ENCODE peak calls at places on chromosomes 3 and 15, in four cellular contexts. J, A, H and X are unnamed samples. For H3K36me3, the result is how much of the 10 kb centered on the place peaks cover.

GRCh38 chr3:114569186-114569585 is 275.4 kb downstream of the TIGIT start:
- DNase-seq in A (no peak), H (no peak), J (no peak), X (no peak)

GRCh38 chr3:37198996-37199395 is 24.6 kb upstream of the LRRFIP2 start:
- DNase-seq in J (no peak), A (no peak), H (no peak), X (no peak)

GRCh38 chr15:89783861-89784685 is 7.9 kb downstream of the MESP2 start:
- DNase-seq in J (no peak), H (no peak), A (no peak), X (no peak)

GRCh38 chr3:47000198-47000815 is 20.8 kb downstream of the NBEAL2 start:
- DNase-seq in J (no peak), A (no peak), H (no peak), X (no peak)

GRCh38 chr3:89098964-89099585 is 8.3 kb upstream of the EPHA3 start:
- DNase-seq in H (peak), J (peak), A (no peak), X (no peak)

GRCh38 chr3:9898467-9899229 is 4.0 kb upstream of the IL17RE start:
- DNase-seq in J (no peak), H (no peak), A (no peak), X (no peak)

GRCh38 chr3:134993011-134993410 is 198.0 kb downstream of the EPHB1 start:
- DNase-seq in A (no peak), J (no peak), H (no peak), X (no peak)

GRCh38 chr15:37873336-37873735 is 61.1 kb upstream of the TMCO5A start:
- DNase-seq in J (no peak), A (no peak), H (no peak), X (no peak)

GRCh38 chr3:66386011-66386924 is 114.6 kb downstream of the LRIG1 start:
- DNase-seq in A (no peak), J (no peak), H (peak), X (no peak)

GRCh38 chr15:69340243-69340991 is 41.7 kb downstream of the PAQR5 start:
- DNase-seq in J (no peak), A (no peak), H (no peak), X (no peak)

GRCh38 chr15:28273468-28273867 is 48.5 kb downstream of the HERC2 start:
- DNase-seq in J (no peak), H (no peak), A (no peak), X (no peak)

GRCh38 chr15:89802986-89803820 is 11.4 kb downstream of the ANPEP start:
- DNase-seq in H (no peak), J (no peak), A (no peak), X (no peak)

GRCh38 chr3:148162132-148162531 is 535.6 kb upstream of the AGTR1 start:
- DNase-seq in J (no peak), A (no peak), H (no peak), X (no peak)

GRCh38 chr3:115660646-115661442 is 37.5 kb downstream of the GAP43 start:
- DNase-seq in H (no peak), A (no peak), J (no peak), X (no peak)

GRCh38 chr3:66242788-66243463 is 22.1 kb downstream of the SLC25A26 start:
- DNase-seq in A (no peak), J (no peak), H (no peak), X (no peak)

GRCh38 chr3:65833761-65834505 is 204.8 kb downstream of the MAGI1 start:
- DNase-seq in J (no peak), A (no peak), H (no peak), X (no peak)

GRCh38 chr15:69679623-69680228 is 227.1 kb downstream of the RPLP1 start:
- DNase-seq in A (no peak), J (no peak), H (no peak), X (no peak)

GRCh38 chr3:174955513-174956001 is 96.4 kb downstream of the NAALADL2 start:
- DNase-seq in A (no peak), H (no peak), J (no peak), X (no peak)

GRCh38 chr3:128187495-128187894 is 34.2 kb downstream of the EEFSEC start:
- DNase-seq in A (no peak), H (no peak), J (no peak), X (no peak)

GRCh38 chr3:73236867-73237266 is 175.4 kb downstream of the EBLN2 start:
- DNase-seq in H (no peak), A (no peak), J (no peak), X (no peak)

GRCh38 chr15:80789296-80789695 is 10.1 kb downstream of the CEMIP start:
- DNase-seq in J (no peak), A (no peak), H (no peak), X (no peak)

GRCh38 chr15:81223346-81223971 is 26.8 kb downstream of the IL16 start:
- DNase-seq in H (no peak), J (no peak), A (no peak), X (no peak)

GRCh38 chr3:11810276-11810675 is 36.4 kb downstream of the TAMM41 start:
- DNase-seq in J (no peak), H (no peak), A (no peak), X (no peak)

GRCh38 chr3:11803977-11804903 is 42.4 kb downstream of the TAMM41 start:
- DNase-seq in J (peak), H (peak), A (peak), X (peak)

GRCh38 chr3:11805716-11806115 is 41.0 kb downstream of the TAMM41 start:
- DNase-seq in A (no peak), H (no peak), J (no peak), X (no peak)

GRCh38 chr3:11807651-11808050 is 39.0 kb downstream of the TAMM41 start:
- DNase-seq in J (no peak), A (no peak), H (no peak), X (no peak)

DNA sequence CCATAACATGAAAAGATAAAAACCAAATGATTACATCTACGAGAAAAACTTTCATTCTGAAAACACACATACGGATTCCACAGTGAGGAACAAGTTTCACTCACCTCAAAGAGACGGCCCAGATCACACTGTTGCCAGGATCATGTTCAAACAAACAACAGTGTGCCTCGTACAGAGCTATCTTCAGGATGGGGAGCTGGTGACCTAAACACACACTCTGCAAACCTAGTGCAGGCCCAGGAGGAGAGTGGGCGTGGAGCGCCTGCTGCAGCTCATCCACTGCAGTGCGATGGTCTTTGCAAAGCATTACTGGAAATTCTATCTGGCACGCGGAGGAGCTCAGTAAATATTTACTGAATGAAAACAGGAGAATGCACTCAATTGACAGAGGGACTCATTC is 38.5 kb downstream of the TAMM41 start:
- DNase-seq in A (no peak), H (no peak), J (no peak), X (no peak)
- H3K36me3 ChIP-seq in A (under half), H (under half), J (under half), X (under half)

GRCh38 chr3:22175899-22176298 is 424.9 kb upstream of the ZNF385D start:
- DNase-seq in J (no peak), H (no peak), A (no peak), X (no peak)
- TF ChIP-seq CTCF in J (no peak), H (no peak), A (no peak), X (no peak)

DNA sequence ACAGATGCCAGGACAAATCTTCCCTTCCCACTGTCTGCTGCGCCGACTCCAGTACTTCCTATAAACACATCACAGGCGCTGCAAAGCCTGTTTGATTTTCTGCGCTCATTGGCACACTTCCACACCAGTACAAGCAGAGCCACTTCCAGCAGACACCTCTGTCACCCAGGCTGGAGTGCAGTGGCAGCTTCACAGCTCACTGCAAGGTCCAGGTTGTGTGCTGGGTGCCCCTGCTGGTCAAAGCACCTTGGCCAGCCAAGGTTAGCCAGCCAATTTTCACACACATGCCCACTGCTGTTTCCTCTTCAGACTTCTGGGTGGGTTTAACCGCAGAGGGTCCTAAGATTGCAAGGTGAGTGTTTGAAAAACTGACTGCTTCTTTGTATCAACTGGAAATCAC is 4.9 kb downstream of the CHDH start:
- DNase-seq in J (no peak), A (no peak), H (no peak), X (no peak)
- TF ChIP-seq POLR2A in J (no peak), A (no peak), H (no peak), X (no peak)

GRCh38 chr3:4303187-4304123 is at the start of gene SETMAR:
- DNase-seq in J (peak), A (peak), H (peak), X (peak)

GRCh38 chr3:4292301-4292700 is 10.9 kb upstream of the SETMAR start:
- DNase-seq in J (no peak), H (no peak), A (no peak), X (no peak)

GRCh38 chr3:4302747-4303146 is 422 bp upstream of the SETMAR start:
- DNase-seq in J (no peak), H (no peak), A (peak), X (no peak)

DNA sequence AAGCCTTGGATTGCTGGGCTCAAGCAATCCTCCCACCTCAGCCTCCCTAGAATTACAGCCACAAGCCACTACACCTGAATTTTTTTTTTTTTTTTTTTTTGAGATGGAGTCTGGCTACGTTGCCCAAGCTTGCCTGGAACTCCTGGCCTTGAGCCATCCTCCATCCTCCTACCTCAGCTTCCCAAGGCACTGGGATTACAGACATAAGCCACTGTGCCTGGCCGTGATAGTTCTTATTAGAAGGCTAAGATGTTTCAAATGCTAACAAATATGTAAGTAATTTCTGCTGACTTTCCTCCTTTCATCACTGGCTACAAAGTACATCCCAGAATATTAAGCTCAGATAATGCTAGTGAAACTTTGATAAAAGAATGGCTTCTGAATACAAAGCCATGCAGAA is 5.7 kb upstream of the SETMAR start:
- DNase-seq in A (no peak), J (no peak), H (no peak), X (no peak)
- H3K36me3 ChIP-seq in A (under half), J (under half), H (under half), X (under half)

DNA sequence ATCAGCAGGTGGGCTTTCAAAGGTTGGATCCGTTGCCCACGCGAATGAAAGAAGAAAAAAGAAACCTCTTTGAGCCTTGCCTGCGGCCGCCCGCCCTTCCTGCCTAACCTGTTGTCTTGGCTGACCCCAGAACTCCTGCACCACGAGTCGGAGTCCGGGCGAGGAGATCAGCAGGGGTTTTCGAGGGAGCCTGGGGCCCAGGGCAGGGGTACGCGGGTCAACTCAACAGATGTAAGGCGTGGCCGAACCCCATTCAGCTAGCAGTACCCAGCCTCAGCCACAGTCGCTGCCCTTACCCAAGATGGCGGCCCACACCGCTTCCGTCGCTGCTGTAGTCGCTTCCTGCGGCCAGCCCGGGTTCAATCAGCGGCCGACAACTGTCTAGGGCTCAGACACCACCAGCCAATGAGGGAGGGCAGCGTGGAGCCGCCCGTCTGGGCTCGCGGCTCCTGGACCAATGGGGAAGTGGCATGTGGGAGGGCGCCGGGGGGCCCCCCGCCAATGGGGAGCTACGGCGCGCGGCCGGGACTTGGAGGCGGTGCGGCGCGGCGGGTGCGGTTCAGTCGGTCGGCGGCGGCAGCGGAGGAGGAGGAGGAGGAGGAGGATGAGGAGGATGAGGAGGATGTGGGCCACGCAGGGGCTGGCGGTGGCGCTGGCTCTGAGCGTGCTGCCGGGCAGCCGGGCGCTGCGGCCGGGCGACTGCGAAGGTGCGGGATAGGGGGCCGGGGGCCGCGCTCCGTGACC is at the start of gene MANF:
- DNase-seq in A (peak), J (peak), H (peak), X (peak)
- TF ChIP-seq CTCF in A (peak), J (no peak), H (no peak), X (peak)

DNA sequence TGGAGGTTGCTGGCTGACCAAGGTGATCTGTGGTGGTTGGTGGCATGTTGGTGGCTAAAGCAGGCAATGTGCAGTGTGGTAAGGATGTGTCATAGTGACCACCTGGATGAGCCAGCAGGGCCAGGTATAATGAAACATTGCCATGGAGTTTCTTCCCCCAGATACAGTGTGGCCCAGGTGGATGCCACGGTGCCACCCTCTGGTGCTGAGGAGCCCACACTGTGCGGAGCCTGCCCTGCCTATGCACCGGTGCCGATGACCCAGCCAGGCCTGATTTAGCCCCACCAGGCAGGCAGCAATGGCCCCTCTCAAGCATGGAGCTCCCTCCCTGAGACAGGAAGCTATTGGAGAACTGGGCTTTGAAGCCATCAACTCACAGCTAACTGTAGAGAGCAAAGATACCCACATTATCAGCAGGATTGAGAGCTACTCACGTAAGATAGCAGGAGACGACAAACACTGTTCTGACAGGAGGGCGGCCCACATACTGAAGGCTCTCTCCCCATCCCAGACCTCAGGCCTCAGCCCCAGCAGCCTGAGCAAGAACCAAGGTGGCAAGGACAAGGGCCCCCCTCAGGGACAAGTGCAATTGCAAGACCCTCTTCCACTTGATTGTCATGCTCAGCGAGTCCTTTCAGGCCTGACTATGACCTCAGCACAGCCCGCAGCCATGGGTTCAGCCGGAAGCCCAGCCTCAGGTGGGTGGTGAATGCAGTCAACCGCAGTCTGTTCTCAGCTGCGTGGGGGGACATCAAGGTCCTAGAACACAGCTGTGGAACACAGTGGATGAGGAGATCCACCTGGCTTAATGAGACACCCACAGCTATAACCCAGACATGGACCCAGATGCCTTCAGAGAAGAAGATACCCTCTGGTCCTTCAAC is 82.8 kb upstream of the CDV3 start:
- DNase-seq in H (no peak), J (no peak), A (no peak), X (no peak)
- TF ChIP-seq POLR2A in H (no peak), J (no peak), A (no peak), X (peak)

GRCh38 chr3:57647292-57647940 is 45.5 kb downstream of the DENND6A start:
- DNase-seq in J (no peak), H (no peak), A (no peak), X (no peak)

GRCh38 chr3:57652203-57652602 is 40.7 kb downstream of the DENND6A start:
- DNase-seq in J (no peak), H (no peak), A (no peak), X (no peak)

DNA sequence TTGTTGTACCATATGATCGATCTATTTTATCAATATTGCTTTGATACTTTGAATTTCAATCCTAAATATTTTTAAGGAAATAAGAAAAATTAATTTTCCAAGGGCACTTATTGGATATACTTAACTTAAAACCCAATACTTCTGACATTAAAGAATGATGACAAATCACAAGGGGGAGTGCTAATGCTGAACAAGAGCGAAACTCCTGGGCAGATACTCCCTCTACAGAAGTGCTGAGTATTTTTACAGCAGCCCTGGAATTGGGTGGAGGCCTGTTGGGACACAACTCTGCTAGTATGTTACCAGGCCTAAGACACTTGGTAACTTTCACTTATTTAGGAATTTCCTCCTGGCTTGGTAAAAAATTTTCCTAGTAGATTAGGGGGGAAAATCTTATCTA is 46.2 kb downstream of the DENND6A start:
- DNase-seq in A (peak), J (peak), H (peak), X (no peak)
- H3K36me3 ChIP-seq in A (under half), J (under half), H (under half), X (half or more)

GRCh38 chr3:3776607-3777006 is 22.6 kb upstream of the LRRN1 start:
- DNase-seq in H (no peak), A (no peak), J (no peak), X (no peak)
- TF ChIP-seq CTCF in H (no peak), A (no peak), J (no peak), X (no peak)